ENCODE peak calls at places on chromosomes 13 and 19, in four cellular contexts. J is WERI-Rb-1, E is pancreas, M is A549. X is an unnamed sample. For H3K9me3, the result is how much of the 10 kb centered on the place peaks cover.

GRCh38 chr19:16018106-16018755 is 58.1 kb upstream of the TPM4 start:
- DNase-seq in J (no peak), E (no peak), M (no peak), X (no peak)

GRCh38 chr19:55265173-55265572 is 6.4 kb upstream of the PPP6R1 start:
- DNase-seq in J (no peak), E (no peak), M (no peak), X (no peak)

GRCh38 chr13:101424381-101425155 is 8.3 kb upstream of the NALCN start:
- DNase-seq in J (no peak), E (no peak), M (no peak), X (peak)

GRCh38 chr13:41229356-41229755 is 34.0 kb downstream of the MTRF1 start:
- DNase-seq in J (no peak), E (no peak), M (no peak), X (no peak)

GRCh38 chr13:46347277-46347676 is 39.8 kb downstream of the RUBCNL start:
- DNase-seq in J (no peak), E (no peak), M (no peak), X (no peak)

GRCh38 chr19:38073806-38074685 is 150.0 kb downstream of the DPF1 start:
- DNase-seq in J (peak), E (no peak), M (no peak), X (no peak)

GRCh38 chr13:76709851-76710250 is 176.4 kb downstream of the KCTD12 start:
- DNase-seq in J (no peak), E (no peak), M (no peak), X (no peak)

GRCh38 chr13:30376426-30377311 is 45.6 kb upstream of the UBE2L5 start:
- DNase-seq in J (no peak), E (no peak), M (no peak), X (no peak)

GRCh38 chr13:45482571-45483173 is 17.9 kb downstream of the COG3 start:
- DNase-seq in J (no peak), E (no peak), M (no peak), X (no peak)

GRCh38 chr13:40271931-40272775 is 394.3 kb downstream of the FOXO1 start:
- DNase-seq in J (no peak), E (no peak), M (no peak), X (no peak)

GRCh38 chr19:14659886-14660489 is 14.7 kb downstream of the ADGRE3 start:
- DNase-seq in J (peak), E (no peak), M (no peak), X (no peak)

GRCh38 chr19:29806098-29806866 is 5.5 kb upstream of the CCNE1 start:
- DNase-seq in J (peak), E (no peak), M (peak), X (no peak)

GRCh38 chr13:41802684-41803554 is 158.0 kb downstream of the VWA8 start:
- DNase-seq in J (no peak), E (no peak), M (no peak), X (peak)

GRCh38 chr19:49689133-49690072 is at the start of gene ADM5:
- DNase-seq in J (peak), E (peak), M (no peak), X (no peak)

GRCh38 chr19:15265849-15266248 is 33.6 kb upstream of the EPHX3 start:
- DNase-seq in J (no peak), E (peak), M (no peak), X (peak)

GRCh38 chr13:54033323-54033861 is 1004.8 kb downstream of the OLFM4 start:
- DNase-seq in J (no peak), E (no peak), M (no peak), X (no peak)

GRCh38 chr19:18875726-18876125 is 20.2 kb downstream of the CERS1 start:
- DNase-seq in J (no peak), E (no peak), M (no peak), X (no peak)

GRCh38 chr19:15161028-15161984 is 39.5 kb downstream of the NOTCH3 start:
- DNase-seq in J (peak), E (no peak), M (peak), X (no peak)

GRCh38 chr19:55225415-55225958 is 3.1 kb downstream of the TMEM86B start:
- DNase-seq in J (no peak), E (no peak), M (no peak), X (no peak)

GRCh38 chr13:97327521-97328221 is 105.5 kb downstream of the MBNL2 start:
- DNase-seq in J (no peak), E (no peak), M (no peak), X (no peak)

GRCh38 chr13:95906999-95907398 is 146.2 kb downstream of the UGGT2 start:
- DNase-seq in J (no peak), E (no peak), M (no peak), X (no peak)

GRCh38 chr19:38527466-38528136 is 90.2 kb downstream of the MAP4K1 start:
- DNase-seq in J (peak), E (no peak), M (no peak), X (no peak)

GRCh38 chr13:78816592-78816991 is 157.6 kb upstream of the OBI1 start:
- DNase-seq in J (peak), E (no peak), M (no peak), X (no peak)

GRCh38 chr13:29801737-29802305 is 48.6 kb downstream of the UBL3 start:
- DNase-seq in J (no peak), E (no peak), M (no peak), X (no peak)

GRCh38 chr19:5245631-5246553 is 94.7 kb downstream of the PTPRS start:
- DNase-seq in J (no peak), E (no peak), M (no peak), X (no peak)

GRCh38 chr13:20429682-20430081 is 96.0 kb downstream of the CRYL1 start:
- DNase-seq in J (no peak), E (no peak), M (no peak), X (no peak)

GRCh38 chr19:20928371-20928770 is 5.3 kb downstream of the ZNF85 start:
- DNase-seq in J (no peak), E (no peak), M (no peak), X (peak)

GRCh38 chr13:93345642-93346220 is 119.1 kb downstream of the GPC6 start:
- DNase-seq in J (no peak), E (no peak), M (no peak), X (no peak)

GRCh38 chr13:67966065-67966464 is 735.9 kb upstream of the PCDH9 start:
- DNase-seq in J (no peak), E (no peak), M (no peak), X (no peak)

GRCh38 chr13:36736119-36736726 is 62.4 kb downstream of the SERTM1 start:
- DNase-seq in J (peak), E (no peak), M (peak), X (peak)

GRCh38 chr13:43528992-43529391 is 257.8 kb downstream of the ENOX1 start:
- DNase-seq in J (no peak), E (no peak), M (no peak), X (no peak)

GRCh38 chr13:41085961-41086360 is 24.7 kb downstream of the WBP4 start:
- DNase-seq in J (no peak), E (no peak), M (no peak), X (no peak)

GRCh38 chr13:27120011-27120410 is 51.6 kb downstream of the USP12 start:
- DNase-seq in J (no peak), E (no peak), M (no peak), X (no peak)

GRCh38 chr13:70668293-70668692 is 560.0 kb upstream of the KLHL1 start:
- DNase-seq in J (peak), E (no peak), M (no peak), X (no peak)

GRCh38 chr19:7337380-7338194 is 11.2 kb upstream of the ARHGEF18 start:
- DNase-seq in J (no peak), E (peak), M (no peak), X (no peak)

GRCh38 chr19:48632692-48633147 is 4.5 kb downstream of the DBP start:
- DNase-seq in J (no peak), E (no peak), M (no peak), X (no peak)

GRCh38 chr13:66365101-66365500 is 865.0 kb downstream of the PCDH9 start:
- DNase-seq in J (no peak), E (no peak), M (no peak), X (no peak)

GRCh38 chr13:91058066-91058465 is 289.4 kb upstream of the MIR17HG start:
- DNase-seq in J (no peak), E (no peak), M (no peak), X (no peak)

GRCh38 chr19:6026390-6026897 is 48.5 kb upstream of the RANBP3 start:
- DNase-seq in J (no peak), E (no peak), M (no peak), X (no peak)

GRCh38 chr19:12660980-12661379 is 5.6 kb downstream of the MAN2B1 start:
- DNase-seq in J (no peak), E (no peak), M (no peak), X (no peak)
- H3K9me3 ChIP-seq in J (under half), E (under half), M (under half), X (under half)

DNA sequence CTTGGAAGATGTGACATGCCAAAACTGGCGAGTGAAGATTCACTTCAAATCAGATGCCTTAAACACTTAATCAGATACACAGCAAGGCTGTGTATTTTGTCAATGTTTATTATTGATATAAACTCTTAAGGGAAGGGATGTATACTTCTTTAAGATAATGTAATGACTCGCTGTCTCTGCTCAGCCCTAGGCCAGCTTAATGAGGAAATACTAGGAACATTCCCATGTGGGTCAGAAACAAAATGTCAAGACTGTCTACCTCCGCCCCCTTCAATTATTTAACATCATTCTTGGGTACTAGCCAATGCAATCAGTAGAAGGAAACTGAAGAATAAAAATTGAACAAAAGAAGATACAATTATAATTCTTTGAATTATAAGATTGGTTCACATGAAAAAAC is 33.9 kb upstream of the SERPINE3 start:
- DNase-seq in J (no peak), E (no peak), M (no peak), X (no peak)
- TF ChIP-seq CTCF in J (no peak), E (no peak), M (no peak), X (no peak)

GRCh38 chr19:3656073-3656746 is 29.6 kb upstream of the CACTIN start:
- DNase-seq in J (peak), E (no peak), M (no peak), X (no peak)

GRCh38 chr19:3653081-3653795 is 26.6 kb upstream of the CACTIN start:
- DNase-seq in J (no peak), E (no peak), M (no peak), X (no peak)

GRCh38 chr19:3652422-3652821 is 25.8 kb upstream of the CACTIN start:
- DNase-seq in J (no peak), E (no peak), M (no peak), X (no peak)

GRCh38 chr19:3655402-3656072 is 28.9 kb upstream of the CACTIN start:
- DNase-seq in J (peak), E (no peak), M (no peak), X (peak)

DNA sequence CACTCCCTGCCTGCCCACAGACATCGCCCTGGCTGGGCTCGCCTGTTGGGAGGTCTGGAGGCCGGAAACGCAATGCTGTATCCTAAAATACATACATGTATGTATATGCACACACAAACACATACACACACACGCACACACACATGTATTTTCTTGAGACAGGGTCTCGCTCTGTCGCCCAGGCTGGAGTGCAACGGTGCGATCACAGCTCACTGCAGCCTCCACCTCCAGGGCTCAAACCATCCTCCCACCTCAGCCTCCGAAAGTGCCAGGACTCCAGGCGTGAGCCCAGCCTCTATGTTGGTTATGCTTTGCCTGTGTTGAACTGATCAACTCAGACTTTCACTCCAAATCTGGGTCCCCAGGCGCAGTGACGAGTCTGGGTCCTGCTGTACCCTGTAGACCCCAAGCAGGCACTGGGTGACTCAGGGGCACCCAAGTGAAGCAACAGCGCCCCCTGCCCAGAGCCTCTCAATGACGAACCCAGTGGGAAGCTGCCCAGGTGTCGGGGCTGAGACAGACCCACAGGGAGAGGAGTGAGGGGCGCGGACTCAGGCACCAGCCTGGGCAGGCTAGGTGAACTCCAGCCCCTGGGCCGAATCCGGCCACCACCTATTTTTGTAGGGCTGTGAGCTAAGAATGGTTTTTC is 27.4 kb upstream of the CACTIN start:
- DNase-seq in J (peak), E (no peak), M (no peak), X (no peak)
- H3K9me3 ChIP-seq in J (under half), E (under half), M (under half), X (under half)

GRCh38 chr13:32414580-32414979 is 13.3 kb downstream of the N4BP2L1 start:
- DNase-seq in J (no peak), E (no peak), M (no peak), X (no peak)

GRCh38 chr13:32413284-32413683 is 14.6 kb downstream of the N4BP2L1 start:
- DNase-seq in J (no peak), E (no peak), M (no peak), X (no peak)

GRCh38 chr13:32417995-32418394 is 9.9 kb downstream of the N4BP2L1 start:
- DNase-seq in J (no peak), E (no peak), M (no peak), X (no peak)

GRCh38 chr13:32419862-32420261 is 8.1 kb downstream of the N4BP2L1 start:
- DNase-seq in J (no peak), E (no peak), M (no peak), X (no peak)

GRCh38 chr13:32415019-32415418 is 12.9 kb downstream of the N4BP2L1 start:
- DNase-seq in J (peak), E (no peak), M (peak), X (no peak)
- TF ChIP-seq CTCF in J (peak), E (no peak), M (peak), X (peak)

GRCh38 chr19:51903192-51903591 is 1.6 kb downstream of the ZNF649 start:
- DNase-seq in J (no peak), E (no peak), M (no peak), X (no peak)

GRCh38 chr19:51904331-51905165 is at the start of gene ZNF649:
- DNase-seq in J (peak), E (peak), M (peak), X (peak)

GRCh38 chr19:51901860-51902259 is 3.0 kb downstream of the ZNF649 start:
- DNase-seq in J (no peak), E (no peak), M (no peak), X (no peak)
- H3K9me3 ChIP-seq in J (under half), E (under half), M (half or more), X (under half)

GRCh38 chr13:85864963-85865530 is 65.8 kb upstream of the SLITRK6 start:
- DNase-seq in J (peak), E (no peak), M (no peak), X (peak)
- TF ChIP-seq CTCF in J (peak), E (no peak), M (no peak), X (peak)

X was measured in AG04450.